ENCODE peak calls at places on chromosomes 4 and X, in seven cellular contexts. K, Y, T, Z, O, V and L are unnamed samples.

GRCh38 chr4:23022032-23022431 is 329.3 kb downstream of the GBA3 start:
- DNase-seq in K (no peak), Y (peak), T (no peak), Z (peak), O (peak), V (peak), L (no peak)

GRCh38 chr4:158588777-158589176 is 67.1 kb downstream of the RXFP1 start:
- DNase-seq in K (no peak), Y (no peak), T (no peak), Z (peak), O (no peak), V (no peak), L (no peak)

GRCh38 chr4:858136-858535 is 32.2 kb upstream of the CPLX1 start:
- DNase-seq in K (no peak), Y (no peak), T (no peak), Z (no peak), O (no peak), V (no peak), L (peak)

GRCh38 chr4:93199492-93199891 is 629.1 kb upstream of the ATOH1 start:
- DNase-seq in K (no peak), Y (peak), T (peak), Z (peak), O (peak), V (peak), L (no peak)

GRCh38 chr4:85657143-85657542 is 182.2 kb downstream of the ARHGAP24 start:
- DNase-seq in K (no peak), Y (no peak), T (no peak), Z (no peak), O (no peak), V (no peak), L (no peak)

GRCh38 chrX:39261446-39262147 is 460.3 kb downstream of the MID1IP1 start:
- DNase-seq in K (no peak), Y (peak), T (peak), Z (peak), O (peak), V (peak), L (peak)

GRCh38 chrX:155434906-155435743 is 23.3 kb downstream of the F8A3 start:
- DNase-seq in K (no peak), Y (no peak), T (no peak), Z (peak), O (peak), V (no peak), L (no peak)

GRCh38 chr4:151675366-151676060 is 85.3 kb downstream of the GATB start:
- DNase-seq in K (peak), Y (no peak), T (no peak), Z (no peak), O (no peak), V (no peak), L (no peak)

GRCh38 chr4:162869157-162869556 is 297.5 kb downstream of the NAF1 start:
- DNase-seq in K (no peak), Y (no peak), T (no peak), Z (no peak), O (no peak), V (no peak), L (no peak)

GRCh38 chr4:79611026-79611425 is 203.0 kb upstream of the GK2 start:
- DNase-seq in K (no peak), Y (no peak), T (no peak), Z (no peak), O (no peak), V (no peak), L (no peak)

GRCh38 chr4:80094191-80094590 is 21.2 kb upstream of the ANTXR2 start:
- DNase-seq in K (no peak), Y (peak), T (no peak), Z (peak), O (no peak), V (peak), L (no peak)

GRCh38 chr4:2954358-2955185 is 8.6 kb downstream of the NOP14 start:
- DNase-seq in K (no peak), Y (no peak), T (no peak), Z (no peak), O (no peak), V (no peak), L (no peak)

GRCh38 chr4:38488891-38489861 is 174.8 kb upstream of the KLF3 start:
- DNase-seq in K (no peak), Y (peak), T (no peak), Z (peak), O (no peak), V (no peak), L (no peak)

GRCh38 chr4:35229021-35229420 is 1015.3 kb downstream of the ARAP2 start:
- DNase-seq in K (no peak), Y (no peak), T (no peak), Z (no peak), O (no peak), V (no peak), L (no peak)

GRCh38 chrX:15055146-15055930 is 182.1 kb downstream of the MOSPD2 start:
- DNase-seq in K (no peak), Y (no peak), T (no peak), Z (peak), O (peak), V (peak), L (no peak)

GRCh38 chr4:86033171-86033570 is 326.7 kb downstream of the MAPK10 start:
- DNase-seq in K (peak), Y (peak), T (no peak), Z (peak), O (peak), V (peak), L (no peak)

GRCh38 chrX:49073641-49074575 is at the start of gene PRAF2:
- DNase-seq in K (peak), Y (peak), T (peak), Z (peak), O (peak), V (peak), L (peak)